ENCODE peak calls at places on chromosomes 3 and 15, in four cellular contexts. F, Q, L and E are unnamed samples.

GRCh38 chr15:63551400-63551799 is 45.8 kb upstream of the FBXL22 start:
- DNase-seq in F (no peak), Q (no peak), L (peak; percentile 59), E (no peak)

GRCh38 chr3:169661567-169662214 is 1.8 kb downstream of the MECOM start:
- DNase-seq in F (peak; percentile 56), Q (no peak), L (peak; percentile 61), E (no peak)

GRCh38 chr3:16124636-16125035 is 49.8 kb upstream of the GALNT15 start:
- DNase-seq in F (no peak), Q (no peak), L (peak; percentile 100), E (no peak)

GRCh38 chr3:182843478-182843877 is 50.2 kb downstream of the ATP11B start:
- DNase-seq in F (no peak), Q (no peak), L (peak; percentile 7), E (no peak)

GRCh38 chr3:111745786-111746185 is 113.3 kb upstream of the PHLDB2 start:
- DNase-seq in F (no peak), Q (no peak), L (no peak), E (no peak)

GRCh38 chr15:68572921-68573320 is 5.9 kb upstream of the CORO2B start:
- DNase-seq in F (no peak), Q (no peak), L (no peak), E (no peak)

GRCh38 chr3:1404270-1404669 is 311.4 kb downstream of the CNTN6 start:
- DNase-seq in F (no peak), Q (no peak), L (peak; percentile 72), E (no peak)

GRCh38 chr3:170740726-170741591 is 129.0 kb downstream of the RPL22L1 start:
- DNase-seq in F (peak; percentile 21), Q (peak; percentile 80), L (peak; percentile 82), E (no peak)

GRCh38 chr3:80543154-80543553 is 775.4 kb upstream of the ROBO1 start:
- DNase-seq in F (no peak), Q (no peak), L (no peak), E (no peak)

GRCh38 chr3:134404366-134404885 is 30.2 kb upstream of the AMOTL2 start:
- DNase-seq in F (no peak), Q (no peak), L (peak; percentile 24), E (no peak)

GRCh38 chr15:86183765-86184491 is 104.3 kb downstream of the AGBL1 start:
- DNase-seq in F (no peak), Q (no peak), L (peak; percentile 59), E (peak; percentile 23)

GRCh38 chr3:129599073-129599472 is 7.4 kb downstream of the PLXND1 start:
- DNase-seq in F (no peak), Q (no peak), L (no peak), E (no peak)

GRCh38 chr15:76347507-76348055 is 11.0 kb downstream of the ISL2 start:
- DNase-seq in F (no peak), Q (no peak), L (no peak), E (no peak)

GRCh38 chr3:122794779-122795673 is at the start of gene SLC49A4:
- DNase-seq in F (peak; percentile 77), Q (peak; percentile 74), L (peak; percentile 66), E (peak; percentile 66)

GRCh38 chr15:89898628-89899302 is 5.0 kb upstream of the AP3S2 start:
- DNase-seq in F (no peak), Q (no peak), L (peak; percentile 44), E (peak; percentile 38)

GRCh38 chr3:56453027-56453426 is 15.2 kb downstream of the ERC2 start:
- DNase-seq in F (no peak), Q (no peak), L (no peak), E (no peak)

GRCh38 chr3:14803101-14803980 is 15.4 kb upstream of the FGD5 start:
- DNase-seq in F (peak; percentile 78), Q (no peak), L (peak; percentile 20), E (no peak)

GRCh38 chr3:150268426-150269321 is 139.4 kb upstream of the TSC22D2 start:
- DNase-seq in F (peak; percentile 49), Q (no peak), L (no peak), E (no peak)

GRCh38 chr3:186359078-186359477 is 3.0 kb downstream of the DGKG start:
- DNase-seq in F (no peak), Q (no peak), L (no peak), E (no peak)
- H3K27ac ChIP-seq in F (no peak overlapping the region), Q (no peak overlapping the region), L (no peak overlapping the region), E (no peak overlapping the region)

GRCh38 chr15:74992619-74993018 is 2.7 kb upstream of the SCAMP5 start:
- DNase-seq in F (no peak), Q (no peak), L (no peak), E (no peak)
- H3K4me3 ChIP-seq in F (no peak overlapping the region), Q (no peak overlapping the region), L (no peak overlapping the region), E (no peak overlapping the region)

DNA sequence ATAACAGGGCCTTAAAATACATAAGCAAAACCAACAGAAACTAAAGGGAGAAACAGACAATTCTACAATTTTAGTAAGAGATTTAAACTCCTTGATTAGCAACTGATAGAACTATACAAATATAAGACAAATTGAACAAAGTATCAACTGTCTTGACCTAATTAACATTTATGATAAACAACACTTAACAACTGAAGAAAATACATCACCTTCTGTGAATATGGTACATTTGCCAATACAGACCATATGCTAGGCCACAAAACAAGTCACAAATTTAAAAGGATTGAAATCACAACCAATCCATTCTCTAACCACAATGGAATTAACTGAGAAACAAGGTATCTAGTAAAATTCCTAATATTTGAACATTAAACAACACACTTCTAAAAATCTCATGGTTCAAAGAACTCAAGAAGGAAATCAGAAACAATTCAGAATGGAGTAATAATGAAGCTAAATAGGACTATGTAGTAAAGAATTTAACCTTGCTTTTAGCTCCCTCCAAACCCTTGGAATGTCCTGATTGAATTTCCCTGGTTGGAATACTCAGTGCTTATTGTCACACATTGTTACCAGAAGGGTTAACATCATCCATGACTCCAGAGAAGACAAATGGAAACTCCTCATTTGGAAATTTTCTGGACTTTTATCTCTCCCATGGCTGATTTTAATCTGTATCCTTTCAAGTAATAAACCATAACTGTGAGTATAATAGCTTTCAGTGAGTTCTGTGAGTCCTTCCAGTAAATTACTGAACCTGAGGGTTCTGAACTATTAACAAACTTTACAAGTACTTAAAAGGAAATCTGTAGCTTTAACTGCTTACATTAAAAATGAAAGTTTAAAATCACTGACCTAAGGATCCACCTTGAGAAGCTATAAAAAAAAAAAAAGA is 88.8 kb downstream of the DLG1 start:
- DNase-seq in F (no peak), Q (no peak), L (peak; percentile 36), E (no peak)
- H3K4me1 ChIP-seq in F (no peaks in the 10 kb centered on the region), Q (no peaks in the 10 kb centered on the region), L (no peaks in the 10 kb centered on the region), E (peaks cover 6% of the 10 kb centered on the region)

DNA sequence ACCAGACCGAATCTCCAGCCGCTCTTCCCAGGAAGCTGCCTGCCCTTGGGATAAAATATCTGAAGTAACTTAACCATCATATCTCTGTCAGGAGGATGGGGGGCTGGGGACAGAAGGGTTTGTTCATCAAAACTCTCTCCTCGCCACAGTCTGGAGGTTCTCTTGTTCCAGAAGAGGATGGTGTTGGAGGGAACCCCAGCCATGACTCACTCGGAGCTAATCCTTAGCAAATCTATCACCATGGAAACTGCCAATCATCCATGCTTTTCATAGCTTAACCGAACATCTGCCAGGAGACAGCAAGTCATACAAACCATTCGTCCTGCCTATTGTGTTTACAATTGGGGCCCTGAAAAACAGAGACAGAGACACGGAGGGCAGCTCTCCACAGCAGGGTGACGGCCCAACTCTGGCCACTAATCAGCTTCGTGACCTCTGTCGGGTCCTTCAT is 73.7 kb upstream of the HEG1 start:
- DNase-seq in F (peak; percentile 56), Q (no peak), L (peak; percentile 100), E (no peak)
- H3K27ac ChIP-seq in F (peak overlapping the region; percentile 53), Q (no peak overlapping the region), L (peak overlapping the region; percentile 89), E (no peak overlapping the region)

DNA sequence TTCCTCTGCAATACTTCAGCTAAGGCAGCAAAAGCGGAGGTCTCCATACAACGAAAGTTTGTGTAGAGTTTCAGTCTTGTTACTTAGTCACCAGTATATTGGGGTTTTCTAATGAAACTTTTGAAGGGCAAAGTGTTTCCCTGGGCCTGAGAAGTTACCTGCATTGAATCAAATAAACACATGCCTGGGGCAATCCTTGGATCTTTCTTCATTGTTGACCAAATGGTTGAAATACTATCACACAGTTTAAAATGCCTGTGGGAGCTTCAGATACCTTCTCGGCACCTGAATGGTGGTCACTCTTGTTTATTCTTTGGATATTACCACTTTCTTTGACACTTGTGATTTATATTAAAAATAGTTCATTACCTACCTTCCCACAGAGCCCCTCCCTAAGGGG is 988 bp upstream of the CHSY1 start:
- DNase-seq in F (no peak), Q (no peak), L (no peak), E (no peak)
- H3K4me3 ChIP-seq in F (peak overlapping the region; percentile 62), Q (peak overlapping the region; percentile 77), L (peak overlapping the region; percentile 68), E (no peak overlapping the region)

GRCh38 chr15:66415321-66415720 is 28.6 kb downstream of the MAP2K1 start:
- DNase-seq in F (no peak), Q (no peak), L (no peak), E (no peak)

GRCh38 chr15:66412213-66412612 is 25.5 kb downstream of the MAP2K1 start:
- DNase-seq in F (no peak), Q (no peak), L (no peak), E (no peak)

GRCh38 chr15:66409565-66410108 is 22.9 kb downstream of the MAP2K1 start:
- DNase-seq in F (no peak), Q (no peak), L (peak; percentile 18), E (no peak)

GRCh38 chr15:66411190-66411589 is 24.5 kb downstream of the MAP2K1 start:
- DNase-seq in F (no peak), Q (no peak), L (no peak), E (no peak)

GRCh38 chr15:66413555-66413954 is 26.8 kb downstream of the MAP2K1 start:
- DNase-seq in F (no peak), Q (no peak), L (no peak), E (no peak)
- H3K4me1 ChIP-seq in F (no peaks in the 10 kb centered on the region), Q (peaks cover 5% of the 10 kb centered on the region), L (no peaks in the 10 kb centered on the region), E (peaks cover 19% of the 10 kb centered on the region)